ENCODE peak calls at places on chromosome 1, in eight cellular contexts. One of them, this sample, is unnamed.

GRCh38 chr1:165903672-165904071 is 76.3 kb downstream of the UCK2 start:
- DNase-seq in HTR-8/SVneo: peak
- DNase-seq in NCI-H1694 treated with DMSO at 0.1 percent for 48 hours: peak
- DNase-seq in GM04504: peak
- DNase-seq in fibroblast of pulmonary artery: peak
- DNase-seq in activated CD4-positive, CD25-positive, alpha-beta regulatory T cell: no peak
- DNase-seq in SK-N-SH: no peak
- DNase-seq in stimulated activated CD4-positive, alpha-beta T cell treated with anti-CD3 and anti-CD28 coated beads, TNF-alpha, amount 100 ng/mL, for 1 hour: no peak
- DNase-seq in this sample: peak

GRCh38 chr1:152013664-152014237 is 20.1 kb upstream of the S100A10 start:
- DNase-seq in SK-N-SH: no peak
- DNase-seq in NCI-H1694 treated with DMSO at 0.1 percent for 48 hours: no peak
- DNase-seq in HTR-8/SVneo: no peak
- DNase-seq in activated CD4-positive, CD25-positive, alpha-beta regulatory T cell: no peak
- DNase-seq in fibroblast of pulmonary artery: peak
- DNase-seq in GM04504: no peak
- DNase-seq in stimulated activated CD4-positive, alpha-beta T cell treated with anti-CD3 and anti-CD28 coated beads, TNF-alpha, amount 100 ng/mL, for 1 hour: no peak
- DNase-seq in this sample: peak

GRCh38 chr1:184157396-184157747 is 105.8 kb downstream of the TSEN15 start:
- DNase-seq in GM04504: no peak
- DNase-seq in stimulated activated CD4-positive, alpha-beta T cell treated with anti-CD3 and anti-CD28 coated beads, TNF-alpha, amount 100 ng/mL, for 1 hour: no peak
- DNase-seq in activated CD4-positive, CD25-positive, alpha-beta regulatory T cell: no peak
- DNase-seq in SK-N-SH: no peak
- DNase-seq in HTR-8/SVneo: no peak
- DNase-seq in NCI-H1694 treated with DMSO at 0.1 percent for 48 hours: no peak
- DNase-seq in fibroblast of pulmonary artery: no peak
- DNase-seq in this sample: no peak

GRCh38 chr1:232012773-232013386 is 386.3 kb downstream of the DISC1 start:
- DNase-seq in GM04504: peak
- DNase-seq in SK-N-SH: no peak
- DNase-seq in stimulated activated CD4-positive, alpha-beta T cell treated with anti-CD3 and anti-CD28 coated beads, TNF-alpha, amount 100 ng/mL, for 1 hour: no peak
- DNase-seq in fibroblast of pulmonary artery: peak
- DNase-seq in HTR-8/SVneo: no peak
- DNase-seq in NCI-H1694 treated with DMSO at 0.1 percent for 48 hours: no peak
- DNase-seq in activated CD4-positive, CD25-positive, alpha-beta regulatory T cell: no peak
- DNase-seq in this sample: no peak

GRCh38 chr1:109385417-109385816 is 12.3 kb downstream of the SORT1 start:
- DNase-seq in HTR-8/SVneo: no peak
- DNase-seq in activated CD4-positive, CD25-positive, alpha-beta regulatory T cell: no peak
- DNase-seq in GM04504: no peak
- DNase-seq in NCI-H1694 treated with DMSO at 0.1 percent for 48 hours: peak
- DNase-seq in stimulated activated CD4-positive, alpha-beta T cell treated with anti-CD3 and anti-CD28 coated beads, TNF-alpha, amount 100 ng/mL, for 1 hour: no peak
- DNase-seq in fibroblast of pulmonary artery: peak
- DNase-seq in SK-N-SH: no peak
- DNase-seq in this sample: no peak

GRCh38 chr1:206911064-206911663 is 10.6 kb downstream of the FCMR start:
- DNase-seq in activated CD4-positive, CD25-positive, alpha-beta regulatory T cell: no peak
- DNase-seq in HTR-8/SVneo: peak
- DNase-seq in stimulated activated CD4-positive, alpha-beta T cell treated with anti-CD3 and anti-CD28 coated beads, TNF-alpha, amount 100 ng/mL, for 1 hour: no peak
- DNase-seq in GM04504: peak
- DNase-seq in fibroblast of pulmonary artery: peak
- DNase-seq in NCI-H1694 treated with DMSO at 0.1 percent for 48 hours: peak
- DNase-seq in SK-N-SH: peak
- DNase-seq in this sample: peak

GRCh38 chr1:51303751-51304196 is 26.6 kb downstream of the TTC39A start:
- DNase-seq in stimulated activated CD4-positive, alpha-beta T cell treated with anti-CD3 and anti-CD28 coated beads, TNF-alpha, amount 100 ng/mL, for 1 hour: no peak
- DNase-seq in GM04504: no peak
- DNase-seq in fibroblast of pulmonary artery: peak
- DNase-seq in activated CD4-positive, CD25-positive, alpha-beta regulatory T cell: no peak
- DNase-seq in NCI-H1694 treated with DMSO at 0.1 percent for 48 hours: no peak
- DNase-seq in SK-N-SH: no peak
- DNase-seq in HTR-8/SVneo: no peak
- DNase-seq in this sample: no peak

GRCh38 chr1:102105931-102106550 is 109.3 kb upstream of the OLFM3 start:
- DNase-seq in GM04504: no peak
- DNase-seq in stimulated activated CD4-positive, alpha-beta T cell treated with anti-CD3 and anti-CD28 coated beads, TNF-alpha, amount 100 ng/mL, for 1 hour: no peak
- DNase-seq in NCI-H1694 treated with DMSO at 0.1 percent for 48 hours: no peak
- DNase-seq in SK-N-SH: no peak
- DNase-seq in fibroblast of pulmonary artery: no peak
- DNase-seq in activated CD4-positive, CD25-positive, alpha-beta regulatory T cell: no peak
- DNase-seq in HTR-8/SVneo: no peak
- DNase-seq in this sample: no peak